ENCODE peak calls at places on chromosomes 4 and X, in nine cellular contexts. G is tibial artery, F is right cardiac atrium, U is hepatocyte, O is left ventricle myocardium inferior, R is prostate gland, V is heart right ventricle, Q is Karpas-422, T is pancreas. I is an unnamed sample. For H3K4me1, the result is how much of the 10 kb centered on the place peaks cover.

GRCh38 chrX:48461830-48462229 is 8.2 kb downstream of the SLC38A5 start:
- DNase-seq in Q (peak), R (no peak), U (no peak), O (no peak), F (no peak), T (no peak), G (no peak), V (no peak), I (no peak)

GRCh38 chr4:28229092-28229491 is 1368.5 kb downstream of the STIM2 start:
- DNase-seq in T (no peak), G (no peak), F (no peak), R (no peak), Q (no peak), O (no peak), V (no peak), U (no peak), I (no peak)

GRCh38 chrX:13330446-13330845 is 10.6 kb upstream of the ATXN3L start:
- DNase-seq in T (no peak), G (no peak), R (no peak), F (no peak), Q (no peak), U (no peak), O (no peak), V (no peak), I (no peak)

GRCh38 chrX:34778961-34779360 is 121.9 kb upstream of the TMEM47 start:
- DNase-seq in O (no peak), V (no peak), Q (no peak), F (no peak), R (no peak), T (no peak), G (no peak), U (no peak), I (no peak)

GRCh38 chr4:6953751-6954380 is 44.2 kb downstream of the TBC1D14 start:
- DNase-seq in T (peak), V (peak), Q (no peak), O (peak), U (peak), R (peak), G (peak), F (peak), I (peak)

GRCh38 chr4:180665481-180665880 is 1577.7 kb upstream of the TENM3 start:
- DNase-seq in R (no peak), V (no peak), O (no peak), U (no peak), F (no peak), T (no peak), G (no peak), Q (no peak), I (no peak)

GRCh38 chr4:110978761-110979160 is 355.9 kb upstream of the PITX2 start:
- DNase-seq in O (no peak), T (no peak), F (no peak), R (no peak), U (no peak), G (no peak), Q (no peak), V (no peak), I (no peak)

GRCh38 chr4:128924951-128925350 is 115.5 kb downstream of the JADE1 start:
- DNase-seq in O (no peak), T (no peak), F (no peak), G (no peak), R (no peak), V (no peak), Q (peak), U (no peak), I (no peak)

GRCh38 chr4:13763707-13764106 is 136.2 kb upstream of the BOD1L1 start:
- DNase-seq in T (no peak), U (no peak), F (no peak), R (no peak), O (no peak), V (no peak), G (no peak), Q (no peak), I (no peak)

GRCh38 chr4:39626913-39627312 is 11.8 kb downstream of the SMIM14 start:
- DNase-seq in V (no peak), R (no peak), O (no peak), F (no peak), Q (peak), T (no peak), G (no peak), U (no peak), I (no peak)
- H3K4me1 ChIP-seq in V (under half), R (under half), O (under half), F (under half), Q (half or more), T (under half), G (under half), U (under half), I (under half)

GRCh38 chr4:100985576-100985975 is 361.8 kb downstream of the PPP3CA start:
- DNase-seq in V (no peak), T (no peak), U (no peak), Q (no peak), F (no peak), O (no peak), G (no peak), R (no peak), I (no peak)

GRCh38 chr4:100981447-100982204 is 365.7 kb downstream of the PPP3CA start:
- DNase-seq in O (no peak), Q (no peak), R (no peak), V (no peak), T (no peak), G (no peak), F (peak), U (peak), I (no peak)

GRCh38 chr4:100984901-100985300 is 362.4 kb downstream of the PPP3CA start:
- DNase-seq in T (no peak), U (no peak), Q (no peak), G (no peak), F (no peak), O (no peak), R (no peak), V (no peak), I (no peak)

GRCh38 chr4:100983426-100983825 is 363.9 kb downstream of the PPP3CA start:
- DNase-seq in R (no peak), F (no peak), O (no peak), V (no peak), Q (no peak), G (no peak), U (no peak), T (no peak), I (no peak)

DNA sequence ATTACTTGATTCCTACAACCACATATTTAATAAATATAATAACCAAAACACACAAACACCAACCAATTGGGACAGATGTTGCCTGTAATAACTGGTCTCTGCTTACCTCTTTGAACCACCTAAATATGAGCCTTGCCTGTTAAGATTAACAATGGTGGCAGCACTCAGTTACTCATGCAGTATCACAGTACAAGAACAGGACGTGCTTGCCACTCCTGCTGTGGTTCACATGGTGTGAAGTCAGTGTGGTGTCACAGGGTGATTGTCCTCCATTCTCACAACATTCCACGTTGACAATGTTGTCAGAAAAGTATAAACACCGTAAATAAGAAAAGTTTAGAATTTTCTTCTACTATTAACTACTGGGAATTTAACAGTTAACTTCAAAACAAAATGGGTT is 365.0 kb downstream of the PPP3CA start:
- DNase-seq in R (no peak), Q (no peak), V (no peak), O (no peak), T (no peak), F (no peak), U (no peak), G (no peak), I (no peak)
- H3K4me1 ChIP-seq in R (under half), Q (under half), V (under half), O (under half), T (under half), F (under half), U (under half), G (under half), I (under half)

GRCh38 chr4:143517764-143518163 is 4.3 kb downstream of the SMARCA5 start:
- DNase-seq in V (no peak), R (no peak), O (no peak), Q (no peak), G (no peak), F (no peak), T (no peak), U (no peak), I (no peak)
- H3K4me1 ChIP-seq in V (half or more), R (under half), O (half or more), Q (under half), G (half or more), F (under half), T (under half), U (under half), I (under half)

GRCh38 chrX:40152706-40153334 is 55.1 kb upstream of the BCOR start:
- DNase-seq in T (peak), R (peak), O (peak), Q (no peak), V (peak), U (peak), G (peak), F (peak), I (no peak)
- H3K4me1 ChIP-seq in T (under half), R (under half), O (half or more), Q (under half), V (under half), U (half or more), G (under half), F (under half), I (under half)

I was measured in thoracic aorta.